ENCODE peak calls at places on chromosome 22, in five cellular contexts. P, X, L, V and C are unnamed samples.

GRCh38 chr22:47374273-47374771 is 611.9 kb downstream of the TBC1D22A start:
- DNase-seq in L (no peak), X (no peak), P (no peak), V (no peak), C (no peak)

GRCh38 chr22:30398685-30399680 is 2.2 kb downstream of the SEC14L2 start:
- DNase-seq in V (no peak), P (no peak), X (no peak), L (peak; percentile 27), C (no peak)

GRCh38 chr22:32999039-32999861 is 58.9 kb downstream of the SYN3 start:
- DNase-seq in X (no peak), V (no peak), L (no peak), P (no peak), C (no peak)

GRCh38 chr22:49967333-49968241 is 7.0 kb downstream of the PIM3 start:
- DNase-seq in X (no peak), L (peak; percentile 16), P (no peak), V (peak; percentile 78), C (no peak)

GRCh38 chr22:41745968-41746367 is 46.7 kb downstream of the MEI1 start:
- DNase-seq in V (no peak), L (no peak), X (no peak), P (no peak), C (no peak)

GRCh38 chr22:42013385-42013784 is 14.8 kb downstream of the WBP2NL start:
- DNase-seq in L (no peak), P (no peak), V (no peak), X (no peak), C (no peak)

GRCh38 chr22:47304854-47305253 is 542.4 kb downstream of the TBC1D22A start:
- DNase-seq in V (no peak), X (no peak), L (no peak), P (no peak), C (no peak)

GRCh38 chr22:17149073-17149815 is 9.8 kb downstream of the HDHD5 start:
- DNase-seq in P (no peak), V (peak; percentile 62), X (no peak), L (no peak), C (no peak)

GRCh38 chr22:31495343-31495742 is 993 bp upstream of the SFI1 start:
- DNase-seq in X (no peak), V (no peak), P (no peak), L (no peak), C (no peak)

GRCh38 chr22:33853200-33854097 is 66.8 kb downstream of the LARGE1 start:
- DNase-seq in P (peak; percentile 53), V (peak; percentile 85), L (peak; percentile 89), X (peak; percentile 64), C (no peak)

GRCh38 chr22:27108425-27109114 is 451.2 kb downstream of the MIAT start:
- DNase-seq in L (no peak), X (no peak), P (no peak), V (peak; percentile 39), C (no peak)
- TF ChIP-seq POLR2AphosphoS5 in L (peak; percentile 49), X (no peak), P (no peak), V (no peak), C (no peak)

GRCh38 chr22:24730864-24731263 is 43.7 kb downstream of the PIWIL3 start:
- DNase-seq in V (no peak), P (no peak), L (no peak), X (peak; percentile 67), C (no peak)

GRCh38 chr22:24726848-24727217 is 47.7 kb downstream of the PIWIL3 start:
- DNase-seq in V (no peak), L (no peak), X (no peak), P (no peak), C (no peak)

GRCh38 chr22:24728790-24729637 is 45.5 kb downstream of the PIWIL3 start:
- DNase-seq in P (no peak), L (no peak), V (no peak), X (peak; percentile 9), C (no peak)

GRCh38 chr22:24725736-24726135 is 48.8 kb downstream of the PIWIL3 start:
- DNase-seq in V (no peak), L (no peak), P (no peak), X (no peak), C (no peak)

DNA sequence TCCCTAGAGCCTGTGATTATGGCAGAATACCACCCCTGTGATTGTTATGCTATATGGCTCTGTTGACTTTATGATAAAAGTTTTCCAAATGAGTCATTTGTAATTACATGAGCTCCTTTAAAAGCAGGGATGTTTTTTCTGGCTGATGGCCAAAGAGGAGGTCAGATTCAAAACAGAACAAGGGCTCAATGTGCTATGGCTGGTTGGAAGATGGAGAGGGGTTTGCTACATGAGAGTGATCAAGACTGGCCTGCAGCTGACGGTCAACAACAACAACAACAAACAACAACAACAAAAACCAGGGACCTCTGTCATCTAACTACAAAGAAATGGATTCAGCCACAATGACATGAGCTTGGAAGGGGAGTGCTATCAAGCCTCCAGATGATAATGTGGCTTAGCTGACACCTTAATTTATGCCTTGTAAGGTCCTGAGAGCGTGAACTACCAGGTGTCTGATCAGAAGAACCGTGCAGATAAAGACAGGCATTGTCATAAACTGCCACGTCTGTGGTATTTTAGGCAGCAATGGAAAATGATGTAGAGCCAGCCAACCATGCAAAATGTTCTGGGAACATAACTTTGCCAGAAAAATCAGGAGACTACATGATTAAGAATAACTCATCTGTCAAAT is 47.2 kb downstream of the PIWIL3 start:
- DNase-seq in L (peak; percentile 36), X (no peak), V (peak; percentile 48), P (no peak), C (peak; percentile 83)
- TF ChIP-seq POLR2AphosphoS5 in L (no peak), X (no peak), V (peak; percentile 24), P (no peak), C (peak; percentile 63)

DNA sequence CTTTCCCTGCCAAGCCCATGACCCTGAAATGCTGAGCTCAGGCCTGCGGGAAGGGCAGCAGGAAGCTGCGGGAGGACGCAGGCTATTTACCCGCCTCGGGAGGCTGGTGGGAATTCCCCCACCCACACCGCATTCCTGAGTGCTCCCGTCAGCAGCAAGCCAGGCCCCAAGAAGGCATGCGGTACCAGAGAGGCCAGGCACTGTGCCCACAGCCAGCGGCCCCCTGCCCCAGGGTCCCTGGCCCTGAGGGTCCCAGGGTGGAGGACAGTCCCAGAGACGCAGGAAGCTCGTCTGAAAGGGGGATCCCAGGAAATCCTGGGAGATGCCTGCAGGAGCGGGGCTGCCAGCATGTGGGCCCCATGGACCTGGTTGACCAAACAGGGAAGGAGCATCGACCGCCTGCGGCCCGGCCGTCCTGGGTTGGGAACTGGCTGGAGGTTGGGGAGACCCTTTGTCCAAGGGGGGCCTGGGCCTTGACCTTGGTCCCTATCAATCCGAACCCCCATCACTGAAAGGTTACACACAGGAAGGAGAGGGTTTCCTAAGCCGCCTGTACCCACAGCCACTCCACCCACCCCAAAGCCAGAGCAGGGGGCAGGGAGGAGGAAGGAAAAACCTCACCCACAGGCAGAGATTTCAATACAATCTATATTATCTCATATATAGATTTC is 17.0 kb downstream of the MAFF start:
- DNase-seq in L (peak; percentile 82), V (peak; percentile 92), X (peak; percentile 91), P (no peak), C (no peak)
- TF ChIP-seq POLR2AphosphoS5 in L (peak; percentile 88), V (peak; percentile 84), X (no peak), P (no peak), C (peak; percentile 53)

DNA sequence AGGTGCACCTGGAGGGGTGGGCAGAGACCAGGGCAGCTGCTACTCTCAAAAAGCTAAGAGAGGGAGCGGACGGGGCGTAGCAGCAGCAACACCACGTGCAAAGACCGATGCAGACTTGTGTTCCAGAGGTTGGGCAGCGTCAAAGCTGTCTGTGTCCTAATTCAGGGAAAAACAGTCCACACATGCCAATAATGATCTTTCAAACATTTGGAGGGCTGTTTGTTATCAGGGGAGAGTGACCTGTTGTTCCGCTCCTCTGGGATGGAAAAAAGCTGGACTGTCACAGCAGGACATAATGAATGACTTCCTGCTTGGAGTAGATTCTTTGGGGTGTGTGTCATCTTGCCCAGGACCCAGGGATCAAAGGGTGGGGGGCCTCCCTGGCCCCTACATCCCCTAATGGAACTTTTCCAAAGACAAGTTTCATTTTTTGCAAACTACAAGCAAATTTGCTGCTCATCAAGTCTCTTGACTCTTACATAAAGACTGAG is 6.2 kb upstream of the FBLN1 start:
- DNase-seq in V (no peak), L (no peak), X (no peak), P (no peak), C (no peak)
- TF ChIP-seq POLR2AphosphoS5 in V (peak; percentile 43), L (no peak), X (no peak), P (no peak), C (no peak)

DNA sequence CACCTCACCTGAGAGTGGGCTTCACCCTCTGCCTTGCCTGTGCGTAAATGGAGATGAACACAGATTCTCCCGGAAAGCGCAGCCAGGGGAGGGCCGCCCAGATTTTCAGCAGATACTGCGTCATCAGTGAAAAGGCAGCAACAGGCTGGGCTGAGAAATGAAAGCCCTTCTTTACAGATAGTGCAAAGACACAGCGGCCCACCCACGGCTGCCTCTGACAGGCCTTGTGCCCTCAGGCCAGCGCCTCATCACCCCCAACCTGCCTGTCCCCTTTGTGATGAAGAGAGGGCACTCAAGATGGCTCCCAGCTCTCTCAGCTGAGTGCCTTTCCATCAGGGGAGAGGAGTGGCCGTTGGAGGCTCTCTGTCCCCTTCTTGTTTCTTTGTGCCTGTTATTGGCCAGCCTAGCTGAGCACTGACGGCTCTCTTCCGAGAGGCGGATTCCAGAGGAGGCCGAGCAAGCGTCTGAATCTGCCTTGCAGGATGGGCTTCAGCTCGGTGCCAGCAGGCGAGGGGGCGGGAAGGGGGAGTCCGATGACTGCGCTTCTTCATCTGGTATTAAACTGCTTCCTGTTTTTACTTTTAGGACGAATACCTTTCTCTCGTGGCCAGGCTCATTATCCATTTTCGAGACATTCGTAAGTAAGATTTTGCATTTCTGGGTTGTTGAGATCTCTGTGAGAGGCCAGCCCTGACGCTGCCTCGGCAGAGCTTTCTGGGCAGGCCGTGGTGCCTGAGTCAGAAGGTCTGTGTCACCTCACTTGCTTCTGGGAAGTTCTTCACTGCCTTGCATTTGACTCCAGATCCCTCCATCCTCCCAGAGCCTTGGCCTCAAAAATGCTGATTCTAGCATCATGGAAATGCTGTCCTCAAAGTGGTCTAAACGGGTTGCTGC is 43.7 kb downstream of the MED15 start:
- DNase-seq in V (no peak), L (no peak), X (peak; percentile 52), P (peak; percentile 12), C (no peak)
- TF ChIP-seq POLR2AphosphoS5 in V (no peak), L (no peak), X (no peak), P (no peak), C (no peak)

GRCh38 chr22:44188986-44189630 is 8.4 kb downstream of the PARVG start:
- DNase-seq in L (no peak), X (no peak), V (no peak), P (no peak), C (no peak)
- TF ChIP-seq POLR2AphosphoS5 in L (no peak), X (no peak), V (no peak), P (no peak), C (no peak)